ENCODE peak calls at places on chromosomes 16 and 17, in five cellular contexts. R is fibroblast of the aortic adventitia, T is upper lobe of right lung, Q is tibial nerve, U is fibroblast of mammary gland. H is an unnamed sample.

GRCh38 chr16:72122916-72123315 is 29.3 kb downstream of the DHX38 start:
- DNase-seq in T (peak), Q (no peak), U (no peak), R (no peak), H (no peak)

GRCh38 chr17:45388604-45389325 is 43.9 kb downstream of the ARHGAP27 start:
- DNase-seq in Q (no peak), R (peak), U (peak), T (no peak), H (peak)

GRCh38 chr17:14318906-14319205 is 18.0 kb downstream of the HS3ST3B1 start:
- DNase-seq in T (no peak), Q (no peak), R (no peak), U (no peak), H (no peak)

GRCh38 chr16:10428433-10429168 is 42.7 kb downstream of the ATF7IP2 start:
- DNase-seq in R (no peak), Q (no peak), U (no peak), T (no peak), H (no peak)

GRCh38 chr16:67563708-67564468 is 1.6 kb downstream of the CTCF start:
- DNase-seq in U (peak), T (no peak), Q (peak), R (peak), H (peak)

GRCh38 chr17:40818343-40818732 is 4.1 kb downstream of the KRT10 start:
- DNase-seq in T (no peak), R (no peak), U (no peak), Q (no peak), H (no peak)

GRCh38 chr16:61946019-61946418 is 90.2 kb downstream of the CDH8 start:
- DNase-seq in Q (no peak), R (no peak), U (no peak), T (no peak), H (no peak)

GRCh38 chr16:84360170-84360569 is 8.2 kb upstream of the ATP2C2 start:
- DNase-seq in Q (no peak), U (no peak), T (no peak), R (no peak), H (no peak)

GRCh38 chr16:23949630-23950290 is 114.0 kb downstream of the PRKCB start:
- DNase-seq in T (peak), R (no peak), U (no peak), Q (no peak), H (no peak)

GRCh38 chr17:11240841-11241610 is at the start of gene SHISA6:
- DNase-seq in Q (no peak), T (no peak), R (no peak), U (no peak), H (no peak)

GRCh38 chr16:88640520-88641247 is 2.3 kb downstream of the IL17C start:
- DNase-seq in Q (no peak), R (no peak), T (no peak), U (no peak), H (no peak)

GRCh38 chr17:9865585-9865984 is 39.5 kb downstream of the RCVRN start:
- DNase-seq in R (no peak), T (no peak), U (peak), Q (no peak), H (no peak)

GRCh38 chr17:7313028-7313889 is 1.9 kb downstream of the GPS2 start:
- DNase-seq in R (no peak), Q (no peak), U (peak), T (no peak), H (no peak)
- TF ChIP-seq CTCF in R (peak), Q (no peak), U (peak), T (no peak), H (no peak)

GRCh38 chr17:39703913-39704312 is 4.0 kb downstream of the ERBB2 start:
- DNase-seq in T (no peak), R (no peak), U (no peak), Q (no peak), H (no peak)

GRCh38 chr17:39702901-39703893 is 3.3 kb downstream of the ERBB2 start:
- DNase-seq in R (peak), T (peak), U (no peak), Q (no peak), H (no peak)

GRCh38 chr17:39705786-39706348 is 6.0 kb downstream of the ERBB2 start:
- DNase-seq in Q (no peak), U (no peak), T (peak), R (no peak), H (no peak)

GRCh38 chr17:39706383-39706782 is 6.5 kb downstream of the ERBB2 start:
- DNase-seq in U (no peak), T (no peak), Q (no peak), R (no peak), H (no peak)

DNA sequence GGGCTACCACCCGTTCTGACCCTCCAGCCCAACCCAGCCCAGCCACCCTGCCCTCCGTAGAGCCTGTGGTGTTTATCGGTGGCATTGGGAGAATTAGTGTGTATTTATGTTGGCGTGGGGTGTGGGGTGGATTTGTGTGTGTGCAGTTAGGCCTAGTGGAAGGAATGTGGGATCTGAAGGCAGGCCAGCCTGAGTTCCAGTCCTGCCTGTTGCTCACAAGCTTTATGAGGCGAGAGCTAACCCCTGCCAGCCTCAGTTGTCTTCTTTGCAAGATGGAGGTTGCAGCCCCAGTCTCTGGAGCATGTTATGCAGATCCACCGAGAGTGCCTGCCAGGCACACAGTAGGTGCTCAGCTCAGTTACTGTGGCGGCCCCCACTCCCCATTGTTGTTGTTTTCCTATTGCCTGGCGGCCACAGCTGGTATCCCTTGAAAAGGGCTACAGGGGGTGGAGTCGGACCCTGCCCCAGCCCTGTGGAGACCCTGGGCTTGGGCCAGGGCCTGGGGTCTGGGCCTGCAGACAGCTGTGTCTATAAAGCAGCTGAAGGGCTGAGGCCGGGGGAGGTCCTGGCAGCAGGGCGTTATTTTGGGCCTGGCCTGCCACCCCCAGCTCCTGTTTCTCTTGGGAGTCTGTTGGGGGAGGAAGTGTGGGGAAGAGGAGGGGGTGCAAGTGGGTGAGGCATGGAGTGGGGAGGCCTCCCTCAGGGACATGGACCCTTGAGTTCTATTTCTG is 5.1 kb downstream of the ERBB2 start:
- DNase-seq in Q (peak), T (no peak), R (peak), U (peak), H (peak)
- TF ChIP-seq CTCF in Q (no peak), T (peak), R (peak), U (peak), H (peak)

GRCh38 chr16:25893332-25893731 is 201.6 kb downstream of the HS3ST4 start:
- DNase-seq in T (no peak), Q (no peak), R (no peak), U (no peak), H (no peak)
- TF ChIP-seq CTCF in T (no peak), Q (no peak), R (no peak), U (no peak), H (no peak)

GRCh38 chr16:86007524-86007923 is 108.6 kb downstream of the IRF8 start:
- DNase-seq in T (no peak), Q (no peak), U (no peak), R (no peak), H (no peak)
- TF ChIP-seq CTCF in T (no peak), Q (no peak), U (no peak), R (no peak), H (no peak)

GRCh38 chr16:49352923-49353322 is 20.7 kb upstream of the C16orf78 start:
- DNase-seq in T (no peak), U (peak), R (no peak), Q (no peak), H (peak)
- TF ChIP-seq CTCF in T (no peak), U (peak), R (peak), Q (no peak), H (peak)

GRCh38 chr17:50875074-50875473 is 8.9 kb upstream of the TOB1 start:
- DNase-seq in Q (no peak), R (no peak), T (no peak), U (no peak), H (no peak)
- TF ChIP-seq CTCF in Q (no peak), R (no peak), T (no peak), U (no peak), H (no peak)